ENCODE peak calls at places on chromosomes 3 and 15, in four cellular contexts. J is K562, D is GM12878, A is HepG2. H is an unnamed sample.

GRCh38 chr3:20185364-20185732 is 658 bp downstream of the SGO1 start:
- DNase-seq in J (no peak), D (no peak), A (no peak), H (peak)

GRCh38 chr15:85423256-85423655 is 42.9 kb downstream of the AKAP13 start:
- DNase-seq in J (no peak), D (no peak), A (no peak), H (no peak)

GRCh38 chr3:141540531-141540930 is 53.7 kb downstream of the RASA2 start:
- DNase-seq in J (no peak), D (no peak), A (no peak), H (no peak)

GRCh38 chr3:23811117-23811487 is 5.3 kb downstream of the UBE2E1 start:
- DNase-seq in J (no peak), D (no peak), A (peak), H (no peak)

GRCh38 chr15:77632760-77633133 is at the start of gene LINGO1:
- DNase-seq in J (peak), D (no peak), A (no peak), H (peak)

GRCh38 chr3:165549665-165550064 is 287.6 kb downstream of the BCHE start:
- DNase-seq in J (no peak), D (no peak), A (no peak), H (no peak)

GRCh38 chr3:118801899-118802298 is 232.7 kb downstream of the IGSF11 start:
- DNase-seq in J (no peak), D (no peak), A (no peak), H (no peak)

GRCh38 chr15:67177750-67178149 is 76.7 kb downstream of the AAGAB start:
- DNase-seq in J (no peak), D (no peak), A (no peak), H (no peak)

GRCh38 chr3:28726840-28727239 is 378.2 kb upstream of the AZI2 start:
- DNase-seq in J (peak), D (peak), A (peak), H (peak)

GRCh38 chr3:186939536-186939935 is 9.2 kb downstream of the ST6GAL1 start:
- DNase-seq in J (no peak), D (no peak), A (no peak), H (no peak)

GRCh38 chr3:186938716-186939115 is 8.4 kb downstream of the ST6GAL1 start:
- DNase-seq in J (peak), D (no peak), A (no peak), H (no peak)

GRCh38 chr3:186940965-186941364 is 10.6 kb downstream of the ST6GAL1 start:
- DNase-seq in J (no peak), D (no peak), A (no peak), H (no peak)

GRCh38 chr3:186945255-186945823 is 15.0 kb downstream of the ST6GAL1 start:
- DNase-seq in J (no peak), D (no peak), A (no peak), H (no peak)

DNA sequence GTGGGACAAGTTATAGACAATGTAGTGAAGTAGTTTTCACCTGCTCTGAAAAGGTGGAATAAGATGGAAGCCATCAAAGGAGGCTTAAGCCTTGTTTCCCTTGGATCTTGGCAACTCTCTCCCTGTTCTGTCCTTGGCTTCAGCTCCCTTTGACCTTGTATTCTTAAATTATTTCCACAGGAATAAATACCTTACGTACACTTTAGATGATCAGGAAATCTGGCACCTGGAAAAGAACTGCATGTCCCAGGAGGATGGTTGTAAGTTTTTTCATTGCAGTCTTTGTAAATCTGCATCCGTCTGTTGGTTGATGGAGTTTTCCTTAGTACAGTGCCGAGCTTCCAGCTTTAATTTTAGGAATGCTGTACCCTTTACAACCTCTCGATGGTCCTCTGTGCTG is 11.8 kb downstream of the ST6GAL1 start:
- DNase-seq in J (no peak), D (no peak), A (no peak), H (no peak)
- TF ChIP-seq POLR2AphosphoS2 in J (no peak), D (no peak), A (no peak), H (no peak)

DNA sequence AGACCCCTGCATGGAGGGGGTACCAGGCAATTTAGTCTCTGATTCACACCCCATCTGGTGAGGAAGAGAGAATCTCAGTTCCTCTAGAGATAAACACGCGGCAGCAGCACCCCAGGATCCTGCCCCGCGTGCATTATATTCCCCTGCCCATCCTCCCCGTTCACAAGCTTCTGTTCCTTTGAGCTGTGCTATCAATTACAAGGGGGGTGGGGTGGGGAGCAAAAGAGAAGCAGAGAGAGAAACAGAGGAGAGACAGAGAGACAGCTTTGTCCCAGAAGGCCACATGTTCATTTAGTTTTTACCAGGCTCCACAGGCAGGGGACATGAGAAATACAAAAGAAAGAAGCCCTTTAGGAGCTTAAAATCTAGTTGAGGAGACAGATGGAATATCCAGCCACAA is 9.2 kb downstream of the IGDCC3 start:
- DNase-seq in J (no peak), D (no peak), A (no peak), H (no peak)
- TF ChIP-seq POLR2AphosphoS2 in J (no peak), D (no peak), A (no peak), H (no peak)

GRCh38 chr3:155753038-155753647 is 8.3 kb upstream of the PLCH1 start:
- DNase-seq in J (no peak), D (no peak), A (peak), H (peak)
- TF ChIP-seq POLR2AphosphoS2 in J (no peak), D (no peak), A (no peak), H (no peak)

GRCh38 chr3:37943631-37944242 is 46.8 kb upstream of the VILL start:
- DNase-seq in J (no peak), D (no peak), A (no peak), H (no peak)
- TF ChIP-seq POLR2AphosphoS2 in J (no peak), D (no peak), A (no peak), H (no peak)

DNA sequence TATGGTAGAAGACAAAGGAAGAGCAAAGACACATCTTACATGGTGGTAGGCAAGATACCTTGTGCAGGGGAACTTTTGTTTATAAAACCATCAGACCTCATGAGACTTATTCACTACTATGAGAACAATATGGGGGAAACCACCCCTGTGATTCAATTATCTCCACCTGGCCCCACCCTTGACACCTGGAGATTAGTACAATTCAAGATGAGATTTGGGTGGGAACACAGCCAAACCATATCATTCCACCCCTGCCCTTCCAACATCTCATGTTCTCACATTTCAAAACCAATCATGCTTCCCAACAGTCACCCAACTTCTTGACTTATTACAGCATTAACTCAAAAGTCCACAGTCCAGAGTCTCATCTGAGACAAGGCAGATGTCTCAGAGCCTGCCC is 21.7 kb upstream of the PLSCR1 start:
- DNase-seq in J (no peak), D (no peak), A (no peak), H (no peak)
- TF ChIP-seq POLR2AphosphoS2 in J (no peak), D (no peak), A (no peak), H (no peak)

DNA sequence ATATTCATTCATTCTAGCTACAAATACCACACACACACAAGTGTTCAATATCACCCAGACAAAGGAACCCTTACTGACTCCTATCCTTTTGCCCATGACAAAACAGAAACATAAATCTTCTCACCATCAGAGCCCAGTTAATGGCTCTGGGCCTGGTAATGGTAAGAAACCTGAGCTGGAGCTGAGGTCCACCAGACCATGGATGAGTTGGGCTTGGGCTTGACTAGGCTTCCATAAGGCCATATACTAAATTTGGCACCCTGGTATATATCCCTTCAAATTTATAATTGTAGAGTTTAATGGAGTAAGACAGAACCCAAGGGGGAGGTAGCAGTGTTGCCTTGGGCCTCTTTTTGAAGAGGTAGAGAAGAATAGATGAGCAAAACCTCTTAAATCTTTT is 29.4 kb downstream of the GPR176 start:
- DNase-seq in J (no peak), D (no peak), A (no peak), H (no peak)
- TF ChIP-seq POLR2AphosphoS2 in J (no peak), D (no peak), A (no peak), H (no peak)

H was measured in A549.